ENCODE peak calls at places on chromosome 14, in five cellular contexts. J is nucleus accumbens; G is NCI-H2081 treated with DMSO at 0.1 percent for 48 hours; M is activated naive CD4-positive, alpha-beta T cell; Q is HT1080. R is an unnamed sample.

GRCh38 chr14:55780156-55780946 is 200.3 kb downstream of the KTN1 start:
- DNase-seq in J (no peak), G (no peak), M (no peak), Q (no peak), R (no peak)

GRCh38 chr14:21241218-21241819 is 27.9 kb downstream of the HNRNPC start:
- DNase-seq in J (no peak), G (no peak), M (no peak), Q (no peak), R (no peak)

GRCh38 chr14:28630100-28630499 is 136.5 kb upstream of the FOXG1 start:
- DNase-seq in J (no peak), G (no peak), M (no peak), Q (no peak), R (no peak)

GRCh38 chr14:106436310-106436905 is 910.0 kb downstream of the TMEM121 start:
- DNase-seq in J (no peak), G (no peak), M (no peak), Q (peak; percentile 25), R (no peak)

GRCh38 chr14:99574099-99574880 is 29.7 kb downstream of the CCDC85C start:
- DNase-seq in J (no peak), G (no peak), M (no peak), Q (peak; percentile 44), R (no peak)

GRCh38 chr14:81471062-81471461 is 62.6 kb downstream of the SEL1L start:
- DNase-seq in J (no peak), G (no peak), M (no peak), Q (no peak), R (no peak)

GRCh38 chr14:46819117-46819516 is 167.5 kb upstream of the RPL10L start:
- DNase-seq in J (no peak), G (no peak), M (no peak), Q (no peak), R (no peak)

GRCh38 chr14:97977711-97978261 is 1180.6 kb downstream of the VRK1 start:
- DNase-seq in J (peak; percentile 77), G (no peak), M (peak; percentile 14), Q (peak; percentile 37), R (no peak)

GRCh38 chr14:68522510-68523325 is 270.1 kb downstream of the ZFP36L1 start:
- DNase-seq in J (no peak), G (no peak), M (no peak), Q (no peak), R (peak; percentile 65)

GRCh38 chr14:71497645-71498086 is 434.6 kb upstream of the RGS6 start:
- DNase-seq in J (no peak), G (no peak), M (no peak), Q (peak; percentile 69), R (no peak)

GRCh38 chr14:105865904-105866840 is 339.8 kb downstream of the TMEM121 start:
- DNase-seq in J (no peak), G (no peak), M (no peak), Q (no peak), R (peak; percentile 83)

GRCh38 chr14:100435459-100435858 is 112.3 kb downstream of the SLC25A47 start:
- DNase-seq in J (no peak), G (no peak), M (no peak), Q (no peak), R (no peak)

GRCh38 chr14:50943943-50944646 is at the start of gene PYGL:
- DNase-seq in J (peak; percentile 38), G (no peak), M (no peak), Q (peak; percentile 78), R (no peak)

GRCh38 chr14:104689620-104690265 is 325 bp downstream of the INF2 start:
- DNase-seq in J (no peak), G (no peak), M (no peak), Q (no peak), R (no peak)

GRCh38 chr14:90523544-90523943 is 126.7 kb downstream of the CALM1 start:
- DNase-seq in J (no peak), G (no peak), M (no peak), Q (peak; percentile 61), R (no peak)

GRCh38 chr14:76696361-76696760 is 64.9 kb upstream of the VASH1 start:
- DNase-seq in J (no peak), G (no peak), M (no peak), Q (no peak), R (peak; percentile 13)

GRCh38 chr14:81388236-81388801 is 11.8 kb downstream of the STON2 start:
- DNase-seq in J (no peak), G (no peak), M (no peak), Q (no peak), R (no peak)

GRCh38 chr14:67435603-67436002 is 23.6 kb upstream of the PLEK2 start:
- DNase-seq in J (no peak), G (no peak), M (no peak), Q (no peak), R (no peak)

GRCh38 chr14:103058209-103059055 is 1.1 kb upstream of the CDC42BPB start:
- DNase-seq in J (no peak), G (no peak), M (no peak), Q (no peak), R (no peak)

GRCh38 chr14:50954811-50955372 is 10.6 kb upstream of the PYGL start:
- DNase-seq in J (no peak), G (peak; percentile 60), M (no peak), Q (peak; percentile 68), R (no peak)

GRCh38 chr14:75254381-75254821 is 24.2 kb upstream of the FOS start:
- DNase-seq in J (no peak), G (no peak), M (no peak), Q (no peak), R (no peak)

GRCh38 chr14:100846309-100846859 is 20.5 kb downstream of the MEG3 start:
- DNase-seq in J (no peak), G (no peak), M (no peak), Q (no peak), R (no peak)

GRCh38 chr14:51650721-51651387 is 856 bp upstream of the FRMD6 start:
- DNase-seq in J (no peak), G (no peak), M (no peak), Q (peak; percentile 27), R (no peak)

GRCh38 chr14:68843471-68844209 is 50.8 kb upstream of the ZFP36L1 start:
- DNase-seq in J (peak; percentile 62), G (no peak), M (peak; percentile 57), Q (peak; percentile 69), R (peak; percentile 93)

GRCh38 chr14:64825498-64825897 is 54.2 kb downstream of the SPTB start:
- DNase-seq in J (no peak), G (no peak), M (no peak), Q (no peak), R (no peak)

GRCh38 chr14:68520637-68521556 is 272.0 kb downstream of the ZFP36L1 start:
- DNase-seq in J (no peak), G (no peak), M (no peak), Q (peak; percentile 64), R (peak; percentile 23)

GRCh38 chr14:34951286-34951685 is 31.5 kb upstream of the SRP54 start:
- DNase-seq in J (no peak), G (no peak), M (no peak), Q (no peak), R (no peak)

GRCh38 chr14:57060276-57060956 is 208.3 kb downstream of the EXOC5 start:
- DNase-seq in J (peak; percentile 61), G (no peak), M (no peak), Q (peak; percentile 23), R (no peak)

GRCh38 chr14:77709412-77709811 is 1.5 kb downstream of the SLIRP start:
- DNase-seq in J (no peak), G (no peak), M (no peak), Q (no peak), R (no peak)

GRCh38 chr14:26598081-26598671 is 343 bp upstream of the NOVA1 start:
- DNase-seq in J (peak; percentile 98), G (peak; percentile 66), M (no peak), Q (peak; percentile 10), R (peak; percentile 90)

R was measured in osteocyte.